ENCODE peak calls at places on chromosomes 2 and 18, in four cellular contexts. G is AG09309; X is activated T-helper 1 cell treated with anti-CD3 and anti-CD28 coated beads, Interleukin-2, amount 50 U/mL, for 16 hours; I is tibial artery. M is an unnamed sample.

GRCh38 chr18:59084286-59084779 is 55.4 kb upstream of the SEC11C start:
- DNase-seq in G (peak), X (peak), I (peak), M (peak)

GRCh38 chr18:80097201-80097600 is 11.9 kb upstream of the ADNP2 start:
- DNase-seq in G (no peak), X (no peak), I (no peak), M (no peak)

GRCh38 chr18:8657050-8657820 is 48.0 kb downstream of the RAB12 start:
- DNase-seq in G (no peak), X (no peak), I (no peak), M (no peak)

GRCh38 chr2:164910091-164910899 is 45.0 kb downstream of the SLC38A11 start:
- DNase-seq in G (peak), X (no peak), I (no peak), M (no peak)

GRCh38 chr2:157894694-157895450 is 18.7 kb upstream of the ACVR1 start:
- DNase-seq in G (peak), X (no peak), I (no peak), M (no peak)

GRCh38 chr2:128410035-128410757 is 91.5 kb upstream of the HS6ST1 start:
- DNase-seq in G (no peak), X (no peak), I (peak), M (no peak)

GRCh38 chr2:178238144-178238521 is 43.8 kb downstream of the OSBPL6 start:
- DNase-seq in G (no peak), X (no peak), I (no peak), M (no peak)

GRCh38 chr18:38706373-38706772 is 1140.8 kb upstream of the CELF4 start:
- DNase-seq in G (no peak), X (no peak), I (no peak), M (no peak)

GRCh38 chr2:110115291-110116032 is at the start of gene MALL:
- DNase-seq in G (no peak), X (no peak), I (no peak), M (no peak)

GRCh38 chr2:96730212-96730611 is 9.7 kb downstream of the LMAN2L start:
- DNase-seq in G (peak), X (no peak), I (no peak), M (no peak)

GRCh38 chr2:44295636-44296359 is 20.5 kb downstream of the SLC3A1 start:
- DNase-seq in G (no peak), X (no peak), I (no peak), M (no peak)

GRCh38 chr2:40412456-40412855 is 39.4 kb downstream of the SLC8A1 start:
- DNase-seq in G (no peak), X (no peak), I (no peak), M (no peak)

GRCh38 chr2:11583203-11583752 is 49.4 kb downstream of the GREB1 start:
- DNase-seq in G (no peak), X (no peak), I (no peak), M (no peak)

GRCh38 chr2:70123051-70123828 is 36.0 kb downstream of the PCBP1 start:
- DNase-seq in G (no peak), X (no peak), I (peak), M (peak)

GRCh38 chr18:49304746-49305145 is 155.7 kb downstream of the DYM start:
- DNase-seq in G (no peak), X (no peak), I (no peak), M (no peak)

GRCh38 chr2:231601356-231602229 is 8.9 kb downstream of the TEX44 start:
- DNase-seq in G (no peak), X (peak), I (peak), M (peak)

GRCh38 chr2:118738524-118739308 is 108.7 kb downstream of the EN1 start:
- DNase-seq in G (peak), X (no peak), I (peak), M (no peak)

GRCh38 chr2:21422050-21422449 is 298.3 kb downstream of the TDRD15 start:
- DNase-seq in G (no peak), X (no peak), I (no peak), M (no peak)

GRCh38 chr2:105777071-105777482 is 32.4 kb downstream of the NCK2 start:
- DNase-seq in G (no peak), X (no peak), I (no peak), M (no peak)

GRCh38 chr2:188786368-188786781 is 187.8 kb upstream of the COL3A1 start:
- DNase-seq in G (peak), X (no peak), I (no peak), M (no peak)

GRCh38 chr18:8329186-8329771 is 280.0 kb upstream of the RAB12 start:
- DNase-seq in G (peak), X (no peak), I (no peak), M (no peak)

GRCh38 chr2:172736419-172737174 is 952 bp downstream of the RAPGEF4 start:
- DNase-seq in G (no peak), X (no peak), I (no peak), M (no peak)

GRCh38 chr2:46873632-46874068 is 42.0 kb downstream of the MCFD2 start:
- DNase-seq in G (peak), X (no peak), I (peak), M (no peak)

GRCh38 chr2:228917195-228917594 is 353.9 kb downstream of the PID1 start:
- DNase-seq in G (no peak), X (no peak), I (no peak), M (no peak)